ENCODE peak calls at places on chromosomes 16 and 17, in seven cellular contexts. G is progenitor cell of endocrine pancreas, I is PC-3, E is body of pancreas, X is IMR-90, K is heart left ventricle, O is left ventricle myocardium inferior. T is an unnamed sample.

GRCh38 chr17:39742856-39743436 is 5.2 kb downstream of the GRB7 start:
- DNase-seq in O (no peak), E (no peak), X (no peak), G (no peak), I (no peak), K (no peak), T (no peak)

GRCh38 chr17:59711936-59712335 is 4.5 kb downstream of the VMP1 start:
- DNase-seq in X (no peak), K (no peak), O (no peak), G (no peak), I (no peak), E (no peak), T (no peak)

GRCh38 chr17:28469376-28469775 is 4.1 kb upstream of the SLC13A2 start:
- DNase-seq in E (no peak), X (no peak), O (no peak), K (no peak), G (no peak), I (no peak), T (no peak)

GRCh38 chr16:53429221-53429943 is 4.9 kb upstream of the RBL2 start:
- DNase-seq in X (peak; percentile 79), I (peak; percentile 55), O (no peak), E (peak; percentile 38), K (no peak), G (no peak), T (no peak)

GRCh38 chr16:18788828-18789514 is 1.2 kb downstream of the RPS15A start:
- DNase-seq in X (no peak), I (no peak), E (no peak), O (no peak), G (no peak), K (no peak), T (no peak)

GRCh38 chr17:59093702-59094231 is 12.9 kb downstream of the TRIM37 start:
- DNase-seq in K (peak; percentile 71), O (peak; percentile 41), I (peak; percentile 92), E (peak; percentile 37), G (no peak), X (peak; percentile 97), T (no peak)

GRCh38 chr16:5604770-5605169 is 507.2 kb upstream of the EEF2KMT start:
- DNase-seq in X (no peak), K (no peak), E (no peak), G (no peak), I (peak; percentile 15), O (no peak), T (peak; percentile 9)

GRCh38 chr16:68375801-68376536 is 65.2 kb downstream of the PRMT7 start:
- DNase-seq in E (no peak), K (peak; percentile 9), I (no peak), G (no peak), O (no peak), X (no peak), T (no peak)

GRCh38 chr17:53655591-53655990 is 167.1 kb upstream of the KIF2B start:
- DNase-seq in K (no peak), I (no peak), E (no peak), G (no peak), O (no peak), X (peak; percentile 25), T (no peak)

GRCh38 chr17:63792055-63792729 is 18.2 kb downstream of the DDX42 start:
- DNase-seq in X (no peak), E (no peak), I (no peak), G (no peak), O (no peak), K (no peak), T (no peak)

GRCh38 chr17:68053237-68054030 is 17.9 kb downstream of the KPNA2 start:
- DNase-seq in I (no peak), O (peak; percentile 60), X (peak; percentile 84), E (peak; percentile 20), G (no peak), K (peak; percentile 82), T (no peak)

GRCh38 chr17:70276931-70277330 is 107.6 kb downstream of the KCNJ2 start:
- DNase-seq in G (no peak), O (no peak), I (peak; percentile 57), E (no peak), K (no peak), X (peak; percentile 32), T (no peak)

GRCh38 chr17:41003926-41004325 is 4.2 kb upstream of the KRTAP3-2 start:
- DNase-seq in K (no peak), G (no peak), I (no peak), X (no peak), O (no peak), E (no peak), T (no peak)

GRCh38 chr17:28519236-28519635 is 13.1 kb downstream of the FOXN1 start:
- DNase-seq in I (no peak), E (no peak), G (no peak), K (no peak), O (no peak), X (no peak), T (no peak)

GRCh38 chr16:50533317-50533716 is 14.9 kb upstream of the NKD1 start:
- DNase-seq in K (no peak), X (no peak), G (no peak), O (no peak), I (no peak), E (no peak), T (no peak)

GRCh38 chr17:2796164-2797140 is at the start of gene RAP1GAP2:
- DNase-seq in I (no peak), E (peak; percentile 70), O (peak; percentile 62), X (no peak), G (no peak), K (peak; percentile 75), T (no peak)

GRCh38 chr17:78898947-78899346 is 4.1 kb downstream of the CEP295NL start:
- DNase-seq in O (no peak), E (no peak), K (no peak), G (no peak), X (no peak), I (no peak), T (no peak)

DNA sequence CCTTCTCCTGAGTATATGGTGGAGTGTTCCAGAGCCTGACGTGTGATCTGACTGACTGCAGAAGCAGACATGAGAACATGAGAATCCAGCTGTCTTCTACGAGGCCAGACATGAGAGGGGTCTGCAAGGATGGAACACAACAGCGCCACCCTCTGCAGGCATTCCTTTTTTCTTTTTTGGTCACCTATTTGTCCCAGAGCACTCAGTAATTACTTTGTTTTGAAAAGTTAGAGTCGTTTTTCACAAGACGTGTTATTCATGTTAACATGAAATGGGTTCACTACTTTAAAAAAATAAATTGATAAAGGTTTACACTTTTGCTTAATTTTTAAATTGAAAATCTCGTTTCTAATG is 43.8 kb upstream of the ATP2A3 start:
- DNase-seq in O (no peak), K (no peak), I (no peak), X (peak; percentile 36), G (no peak), E (no peak), T (no peak)
- TF ChIP-seq CTCF in O (no peak), K (peak; percentile 24), I (peak; percentile 20), X (peak; percentile 35), G (no peak), E (no peak), T (no peak)

GRCh38 chr17:4035081-4035680 is 70.9 kb upstream of the ATP2A3 start:
- DNase-seq in X (no peak), K (no peak), I (no peak), O (no peak), G (no peak), E (peak; percentile 38), T (no peak)
- TF ChIP-seq CTCF in X (no peak), K (no peak), I (peak; percentile 41), O (no peak), G (no peak), E (peak; percentile 19), T (no peak)

GRCh38 chr17:47744168-47745036 is 11.4 kb downstream of the TBX21 start:
- DNase-seq in X (no peak), K (no peak), G (no peak), E (no peak), I (no peak), O (no peak), T (no peak)

GRCh38 chr17:47745037-47745380 is 12.0 kb downstream of the TBX21 start:
- DNase-seq in K (no peak), E (no peak), O (no peak), I (no peak), X (no peak), G (no peak), T (no peak)

GRCh38 chr17:47741109-47741792 is 8.2 kb downstream of the TBX21 start:
- DNase-seq in O (no peak), I (no peak), K (no peak), E (no peak), G (no peak), X (no peak), T (no peak)

GRCh38 chr17:47741793-47742145 is 8.7 kb downstream of the TBX21 start:
- DNase-seq in X (peak; percentile 16), O (no peak), I (peak; percentile 43), E (no peak), G (no peak), K (no peak), T (no peak)

GRCh38 chr17:47742319-47743181 is 9.5 kb downstream of the TBX21 start:
- DNase-seq in G (peak; percentile 53), X (no peak), O (no peak), I (peak; percentile 15), K (no peak), E (no peak), T (no peak)
- TF ChIP-seq CTCF in G (peak; percentile 85), X (peak; percentile 36), O (peak; percentile 39), I (peak; percentile 66), K (no peak), E (no peak), T (peak; percentile 30)

GRCh38 chr17:82384051-82384729 is 12.6 kb downstream of the UTS2R start:
- DNase-seq in I (no peak), X (no peak), K (peak; percentile 18), E (no peak), O (no peak), G (no peak), T (no peak)

GRCh38 chr17:82386256-82386831 is 14.8 kb downstream of the UTS2R start:
- DNase-seq in E (no peak), K (no peak), X (no peak), G (no peak), O (peak; percentile 53), I (no peak), T (no peak)

GRCh38 chr17:82383411-82383810 is 11.8 kb downstream of the UTS2R start:
- DNase-seq in X (no peak), K (peak; percentile 17), G (no peak), E (no peak), I (no peak), O (no peak), T (no peak)

GRCh38 chr17:82385559-82386255 is 14.1 kb downstream of the UTS2R start:
- DNase-seq in K (peak; percentile 28), X (no peak), O (peak; percentile 33), G (no peak), I (no peak), E (no peak), T (no peak)

DNA sequence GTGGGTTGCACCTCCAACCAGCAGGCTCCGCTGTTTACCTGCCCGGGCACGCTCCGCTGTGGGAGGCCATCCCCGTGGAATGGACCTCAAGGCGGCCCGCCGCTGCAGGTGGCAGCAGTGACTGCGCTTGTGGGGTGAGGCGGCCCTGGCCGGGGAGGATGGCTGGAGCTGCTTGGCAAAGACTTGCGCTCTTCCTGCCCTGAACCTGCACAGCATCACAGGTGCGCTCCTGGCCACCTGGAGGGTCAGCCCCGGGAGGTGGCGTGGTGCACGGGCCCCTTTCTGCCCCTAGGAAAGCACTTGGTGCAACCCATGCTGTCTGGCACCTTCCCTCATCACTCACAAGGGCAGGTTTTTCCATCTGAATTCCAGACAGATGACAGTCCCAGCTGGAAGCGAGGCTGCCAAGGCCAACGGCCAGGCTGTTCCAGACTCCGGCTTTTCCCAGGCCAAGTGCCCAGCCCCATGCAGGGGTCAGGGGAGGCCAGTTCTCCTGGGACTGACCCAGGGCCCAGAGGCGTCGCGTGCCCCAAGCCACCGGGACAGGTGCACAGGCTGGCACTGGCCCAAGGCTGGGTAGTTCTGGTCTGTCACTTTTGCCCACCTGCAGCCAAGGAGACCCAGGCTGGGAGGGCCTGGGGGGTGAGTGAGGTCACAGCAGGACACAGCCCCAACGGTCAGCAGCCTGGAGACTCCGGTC is 13.3 kb downstream of the UTS2R start:
- DNase-seq in G (no peak), K (peak; percentile 75), O (peak; percentile 79), E (peak; percentile 88), I (peak; percentile 81), X (peak; percentile 41), T (no peak)
- TF ChIP-seq CTCF in G (no peak), K (no peak), O (no peak), E (peak; percentile 13), I (peak; percentile 81), X (peak; percentile 1), T (no peak)